ENCODE peak calls at places on chromosomes 4 and X, in seven cellular contexts. U is non-pigmented ciliary epithelial cell, B is sigmoid colon, N is adrenal gland, F is glutamatergic neuron, O is cardiac fibroblast, R is globus pallidus. W is an unnamed sample.

GRCh38 chrX:100658936-100659335 is 14.9 kb downstream of the SRPX2 start:
- DNase-seq in U (no peak), B (no peak), N (no peak), F (no peak), O (no peak), R (no peak), W (no peak)

GRCh38 chr4:99859618-99860017 is 34.6 kb downstream of the LAMTOR3 start:
- DNase-seq in U (no peak), B (no peak), N (no peak), F (no peak), O (no peak), R (no peak), W (no peak)

GRCh38 chrX:35561985-35562384 is 236.2 kb upstream of the MAGEB16 start:
- DNase-seq in U (no peak), B (no peak), N (no peak), F (no peak), O (no peak), R (no peak), W (no peak)

GRCh38 chr4:105050896-105051295 is 95.8 kb upstream of the TET2 start:
- DNase-seq in U (peak; percentile 40), B (no peak), N (no peak), F (no peak), O (peak; percentile 39), R (no peak), W (no peak)

GRCh38 chrX:46704767-46705386 is 54.0 kb downstream of the SLC9A7 start:
- DNase-seq in U (no peak), B (no peak), N (no peak), F (no peak), O (peak; percentile 24), R (no peak), W (no peak)

GRCh38 chr4:110249687-110250387 is 51.4 kb upstream of the ELOVL6 start:
- DNase-seq in U (no peak), B (no peak), N (no peak), F (no peak), O (no peak), R (no peak), W (no peak)

GRCh38 chrX:146264763-146265375 is 447.2 kb downstream of the SLITRK2 start:
- DNase-seq in U (no peak), B (no peak), N (no peak), F (peak; percentile 45), O (no peak), R (no peak), W (no peak)

GRCh38 chr4:79514637-79515320 is 106.8 kb upstream of the GK2 start:
- DNase-seq in U (no peak), B (no peak), N (no peak), F (no peak), O (peak; percentile 3), R (no peak), W (no peak)

W was measured in NCI-H460.